ENCODE peak calls at places on chromosomes 3 and 15, in five cellular contexts. E is tibial artery, T is SJSA1, O is ovary, M is NCI-H2081. C is an unnamed sample.

GRCh38 chr15:39202641-39203040 is 378.2 kb upstream of the THBS1 start:
- DNase-seq in E (no peak), T (no peak), O (no peak), M (no peak), C (no peak)

GRCh38 chr3:128992926-128993460 is 883 bp downstream of the CFAP92 start:
- DNase-seq in E (no peak), T (no peak), O (peak), M (no peak), C (no peak)

GRCh38 chr3:50401973-50402372 is 42.7 kb upstream of the TMEM115 start:
- DNase-seq in E (no peak), T (no peak), O (no peak), M (no peak), C (no peak)

GRCh38 chr3:192827208-192827607 is 90.4 kb downstream of the MB21D2 start:
- DNase-seq in E (no peak), T (no peak), O (no peak), M (no peak), C (no peak)

GRCh38 chr3:195117978-195118581 is 152.9 kb downstream of the XXYLT1 start:
- DNase-seq in E (no peak), T (no peak), O (no peak), M (no peak), C (no peak)

GRCh38 chr15:69126054-69126469 is 34.4 kb upstream of the GLCE start:
- DNase-seq in E (no peak), T (no peak), O (no peak), M (no peak), C (no peak)

GRCh38 chr3:177597325-177598109 is 400.2 kb upstream of the TBL1XR1 start:
- DNase-seq in E (peak), T (no peak), O (peak), M (peak), C (peak)

GRCh38 chr15:59570364-59570763 is 41.2 kb upstream of the GCNT3 start:
- DNase-seq in E (no peak), T (no peak), O (no peak), M (no peak), C (no peak)

GRCh38 chr3:187968883-187969580 is 184.9 kb upstream of the LPP start:
- DNase-seq in E (peak), T (no peak), O (no peak), M (no peak), C (peak)

GRCh38 chr3:28134792-28135375 is 106.5 kb upstream of the CMC1 start:
- DNase-seq in E (no peak), T (no peak), O (no peak), M (no peak), C (no peak)

GRCh38 chr3:149011676-149012075 is 20.3 kb downstream of the GYG1 start:
- DNase-seq in E (peak), T (no peak), O (no peak), M (no peak), C (no peak)

GRCh38 chr3:178206554-178206953 is 329.7 kb upstream of the KCNMB2 start:
- DNase-seq in E (no peak), T (no peak), O (no peak), M (no peak), C (no peak)

GRCh38 chr15:92158426-92158825 is 235.3 kb upstream of the ST8SIA2 start:
- DNase-seq in E (no peak), T (no peak), O (no peak), M (no peak), C (no peak)

GRCh38 chr15:99401971-99402732 is 150.9 kb downstream of the LRRC28 start:
- DNase-seq in E (no peak), T (no peak), O (no peak), M (no peak), C (no peak)

GRCh38 chr3:113839551-113839950 is 963 bp downstream of the GRAMD1C start:
- DNase-seq in E (no peak), T (no peak), O (no peak), M (no peak), C (no peak)

GRCh38 chr3:87088984-87089841 is 98.3 kb upstream of the VGLL3 start:
- DNase-seq in E (peak), T (peak), O (peak), M (peak), C (peak)

GRCh38 chr15:69719527-69719926 is 266.9 kb downstream of the RPLP1 start:
- DNase-seq in E (peak), T (no peak), O (no peak), M (no peak), C (no peak)

GRCh38 chr3:138439646-138440045 is 5.2 kb downstream of the ESYT3 start:
- DNase-seq in E (no peak), T (no peak), O (no peak), M (no peak), C (no peak)

GRCh38 chr3:99666201-99666600 is 27.8 kb downstream of the COL8A1 start:
- DNase-seq in E (peak), T (no peak), O (no peak), M (no peak), C (no peak)

GRCh38 chr3:190064112-190064511 is 56.6 kb downstream of the P3H2 start:
- DNase-seq in E (no peak), T (peak), O (no peak), M (no peak), C (peak)

GRCh38 chr3:56347219-56347871 is 120.9 kb downstream of the ERC2 start:
- DNase-seq in E (no peak), T (no peak), O (no peak), M (no peak), C (no peak)

GRCh38 chr3:57041674-57042073 is 18.8 kb upstream of the SPATA12 start:
- DNase-seq in E (no peak), T (no peak), O (no peak), M (no peak), C (no peak)

C was measured in AG09319.